ENCODE peak calls at places on chromosomes 5 and 9, in five cellular contexts. N is HepG2, B is WTC11, W is H1, Q is A549. V is an unnamed sample.
A peak's percentile ranks its signal among the peaks of the same experiment; 100 is the strongest.

GRCh38 chr5:122355324-122355723 is 43.3 kb downstream of the SNCAIP start:
- DNase-seq in N (no peak), B (no peak), W (no peak), Q (no peak), V (no peak)

GRCh38 chr5:14595189-14595588 is 13.6 kb downstream of the OTULINL start:
- DNase-seq in N (no peak), B (no peak), W (no peak), Q (no peak), V (no peak)

GRCh38 chr5:66945389-66946349 is 250.9 kb downstream of the CD180 start:
- DNase-seq in N (no peak), B (no peak), W (no peak), Q (no peak), V (peak; percentile 65)

GRCh38 chr9:17520264-17521058 is 58.4 kb upstream of the SH3GL2 start:
- DNase-seq in N (no peak), B (no peak), W (no peak), Q (no peak), V (no peak)

GRCh38 chr5:59423021-59423420 is 470.5 kb downstream of the PDE4D start:
- DNase-seq in N (no peak), B (no peak), W (no peak), Q (no peak), V (no peak)

GRCh38 chr5:15834596-15835245 is 334.7 kb downstream of the FBXL7 start:
- DNase-seq in N (no peak), B (no peak), W (no peak), Q (peak; percentile 41), V (peak; percentile 94)

GRCh38 chr9:81597749-81598497 is 91.4 kb downstream of the TLE1 start:
- DNase-seq in N (no peak), B (no peak), W (no peak), Q (no peak), V (peak; percentile 45)

GRCh38 chr9:111975709-111976108 is 79.1 kb downstream of the UGCG start:
- DNase-seq in N (peak; percentile 38), B (peak; percentile 41), W (peak; percentile 52), Q (peak; percentile 59), V (no peak)

GRCh38 chr5:171418982-171419662 is at the start of gene FGF18:
- DNase-seq in N (peak; percentile 56), B (peak; percentile 76), W (peak; percentile 84), Q (peak; percentile 79), V (peak; percentile 41)

GRCh38 chr5:140312067-140312790 is 9.3 kb upstream of the PFDN1 start:
- DNase-seq in N (no peak), B (no peak), W (no peak), Q (peak; percentile 26), V (peak; percentile 99)

GRCh38 chr9:123835821-123836220 is 94.1 kb downstream of the DENND1A start:
- DNase-seq in N (no peak), B (no peak), W (no peak), Q (no peak), V (no peak)

GRCh38 chr9:97993000-97993399 is 9.9 kb downstream of the ANP32B start:
- DNase-seq in N (no peak), B (no peak), W (no peak), Q (no peak), V (no peak)

GRCh38 chr5:157563373-157564148 is 12.0 kb downstream of the ADAM19 start:
- DNase-seq in N (no peak), B (no peak), W (no peak), Q (no peak), V (peak; percentile 52)

GRCh38 chr9:89116064-89116817 is 62.4 kb downstream of the SHC3 start:
- DNase-seq in N (no peak), B (no peak), W (no peak), Q (peak; percentile 2), V (no peak)

GRCh38 chr5:61809651-61810050 is 477.6 kb downstream of the ZSWIM6 start:
- DNase-seq in N (no peak), B (no peak), W (no peak), Q (no peak), V (no peak)

GRCh38 chr5:127615916-127616315 is 33.0 kb upstream of the CTXN3 start:
- DNase-seq in N (no peak), B (no peak), W (peak; percentile 31), Q (no peak), V (no peak)

GRCh38 chr5:180328296-180329137 is 24.6 kb downstream of the GFPT2 start:
- DNase-seq in N (peak; percentile 74), B (peak; percentile 91), W (peak; percentile 90), Q (peak; percentile 89), V (peak; percentile 56)

GRCh38 chr5:148653840-148654781 is at the start of gene HTR4:
- DNase-seq in N (no peak), B (peak; percentile 28), W (peak; percentile 54), Q (no peak), V (no peak)

GRCh38 chr9:69253057-69253456 is 72.0 kb upstream of the ENTREP1 start:
- DNase-seq in N (no peak), B (no peak), W (no peak), Q (no peak), V (peak; percentile 42)

GRCh38 chr9:33041459-33042188 is 16.6 kb downstream of the DNAJA1 start:
- DNase-seq in N (no peak), B (no peak), W (no peak), Q (no peak), V (no peak)

GRCh38 chr5:116766470-116766947 is 191.9 kb upstream of the SEMA6A start:
- DNase-seq in N (peak; percentile 86), B (no peak), W (no peak), Q (peak; percentile 67), V (no peak)

GRCh38 chr9:109108318-109108717 is 11.4 kb downstream of the TMEM245 start:
- DNase-seq in N (no peak), B (no peak), W (no peak), Q (no peak), V (peak; percentile 53)

GRCh38 chr5:54772232-54773168 is 212.9 kb downstream of the ESM1 start:
- DNase-seq in N (no peak), B (no peak), W (no peak), Q (no peak), V (no peak)

GRCh38 chr5:81359108-81359507 is 34.8 kb downstream of the ACOT12 start:
- DNase-seq in N (no peak), B (peak; percentile 21), W (peak; percentile 54), Q (no peak), V (no peak)

GRCh38 chr5:16179511-16179935 is at the start of gene MARCHF11:
- DNase-seq in N (no peak), B (peak; percentile 66), W (peak; percentile 57), Q (no peak), V (no peak)

GRCh38 chr5:82022499-82022898 is 50.7 kb downstream of the ATG10 start:
- DNase-seq in N (no peak), B (no peak), W (no peak), Q (no peak), V (no peak)

GRCh38 chr9:27945386-27945785 is 372.1 kb upstream of the C9orf72 start:
- DNase-seq in N (no peak), B (no peak), W (no peak), Q (no peak), V (no peak)

GRCh38 chr5:1652873-1653707 is 129.3 kb upstream of the LPCAT1 start:
- DNase-seq in N (no peak), B (no peak), W (peak; percentile 56), Q (no peak), V (no peak)

DNA sequence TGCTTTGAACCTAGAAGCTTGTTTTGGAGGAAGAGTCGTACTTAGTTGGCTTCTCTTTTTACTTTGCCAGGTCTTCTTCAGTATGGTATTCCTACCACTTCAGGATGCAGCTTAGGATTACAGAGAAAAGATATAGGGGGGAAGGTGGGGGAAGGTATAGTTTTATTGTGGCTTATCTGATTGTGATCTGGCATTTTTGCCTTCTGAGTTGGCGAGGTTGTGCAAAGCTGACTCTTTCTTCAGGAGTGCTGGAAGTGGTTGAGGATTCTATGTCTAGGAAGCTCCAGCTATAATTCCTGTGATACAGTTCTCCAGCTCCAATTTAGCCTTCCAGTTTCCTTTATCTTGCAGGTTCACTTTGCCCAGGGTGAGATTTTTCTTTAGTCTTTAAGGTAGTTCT is 7.0 kb downstream of the CDC42SE2 start:
- DNase-seq in N (no peak), B (no peak), W (no peak), Q (no peak), V (no peak)
- TF ChIP-seq MAX in N (no peak), B (no peak), W (no peak), Q (no peak), V (no peak)

GRCh38 chr5:110414360-110414759 is 312.1 kb downstream of the TMEM232 start:
- DNase-seq in N (peak; percentile 8), B (no peak), W (no peak), Q (no peak), V (no peak)

DNA sequence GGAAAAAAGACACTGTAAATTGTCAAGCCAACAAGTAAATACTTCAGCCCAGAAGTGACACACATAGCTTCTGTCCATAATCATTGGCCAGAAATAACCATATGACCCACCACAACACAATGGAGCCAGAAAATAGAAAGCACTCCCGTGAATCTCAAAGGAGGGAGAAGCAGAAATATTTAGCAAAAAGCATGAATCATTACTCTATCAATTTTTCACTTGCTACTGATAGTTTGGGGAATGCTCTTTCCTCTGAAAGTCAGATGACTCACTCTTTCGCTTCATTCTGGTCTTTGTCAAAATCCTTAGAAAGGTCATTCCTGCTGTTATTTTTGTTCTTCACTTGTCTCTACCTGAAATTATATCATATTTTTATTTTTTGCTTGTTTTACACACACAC is 312.6 kb downstream of the TMEM232 start:
- DNase-seq in N (no peak), B (no peak), W (no peak), Q (no peak), V (no peak)
- TF ChIP-seq MAX in N (no peak), B (no peak), W (no peak), Q (no peak), V (no peak)

DNA sequence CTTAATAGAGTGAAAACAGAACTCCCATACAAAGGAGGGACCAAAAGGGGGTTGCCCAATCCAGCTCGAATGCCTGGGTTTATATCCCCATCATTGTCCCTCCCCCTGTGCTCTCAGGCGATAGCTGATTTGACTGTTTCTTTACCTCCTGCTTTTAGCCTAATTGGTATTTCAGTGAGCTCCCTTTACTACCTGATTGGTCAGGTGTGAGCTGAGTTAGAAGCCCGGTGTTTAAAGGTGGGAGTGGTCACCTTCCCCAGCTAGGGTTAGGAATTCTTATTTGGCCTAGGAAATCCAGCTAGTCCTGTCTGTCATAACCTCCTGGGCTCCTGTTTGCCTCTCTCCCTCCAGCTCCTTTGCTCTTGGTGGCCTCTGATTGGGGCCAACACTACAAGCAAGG is 53.5 kb upstream of the RPL26L1 start:
- DNase-seq in N (no peak), B (no peak), W (no peak), Q (no peak), V (no peak)
- TF ChIP-seq MAX in N (no peak), B (no peak), W (no peak), Q (no peak), V (no peak)

DNA sequence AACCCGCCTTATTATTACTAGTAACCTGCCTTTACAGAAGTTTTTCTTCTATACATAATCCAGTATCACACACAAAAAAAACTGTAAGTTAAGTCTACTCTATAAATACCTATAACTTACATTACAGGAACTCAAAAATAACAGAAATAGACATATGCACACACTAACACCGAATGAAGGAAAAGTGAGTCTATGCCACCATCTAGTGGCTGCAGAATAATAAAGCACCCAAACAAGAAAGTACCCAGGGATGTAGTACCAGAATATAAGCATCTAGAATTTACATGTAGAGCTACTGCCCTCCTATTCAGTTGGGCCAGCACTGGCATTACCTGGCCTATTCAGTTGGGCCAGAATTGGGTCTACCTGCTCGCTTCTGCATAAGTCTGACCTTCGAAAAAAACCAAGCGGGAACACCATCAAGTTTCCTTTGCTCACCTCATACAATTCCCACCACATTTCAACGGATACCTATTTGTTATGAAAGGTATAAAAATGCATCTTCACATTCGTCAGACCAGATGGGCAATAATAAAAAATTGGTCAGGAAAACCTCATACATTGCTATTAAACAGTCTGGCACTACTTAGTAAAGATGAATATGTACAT is 4.0 kb upstream of the NIPSNAP3A start:
- DNase-seq in N (peak; percentile 68), B (no peak), W (no peak), Q (peak; percentile 74), V (peak; percentile 77)
- TF ChIP-seq MAX in N (no peak), B (no peak), W (no peak), Q (no peak), V (no peak)